ENCODE peak calls at places on chromosomes 1 and 21, in nine cellular contexts. F, T, E, B, X, Q, V, Y and O are unnamed samples.

GRCh38 chr1:2127181-2128145 is 67.1 kb downstream of the FAAP20 start:
- DNase-seq in F (no peak), T (no peak), E (no peak), B (no peak), X (no peak), Q (no peak), V (no peak), Y (no peak), O (peak)

GRCh38 chr1:147169840-147170674 is 2.2 kb downstream of the PRKAB2 start:
- DNase-seq in F (no peak), T (no peak), E (no peak), B (no peak), X (no peak), Q (no peak), V (no peak), Y (no peak), O (no peak)

GRCh38 chr1:54949971-54950360 is 30.5 kb upstream of the TMEM61 start:
- DNase-seq in F (no peak), T (no peak), E (no peak), B (no peak), X (no peak), Q (no peak), V (no peak), Y (no peak), O (no peak)

GRCh38 chr1:30179942-30180543 is 543.3 kb downstream of the MATN1 start:
- DNase-seq in F (no peak), T (no peak), E (no peak), B (no peak), X (no peak), Q (no peak), V (no peak), Y (no peak), O (no peak)

GRCh38 chr1:205591522-205592351 is 40.1 kb downstream of the ELK4 start:
- DNase-seq in F (peak), T (peak), E (peak), B (peak), X (peak), Q (peak), V (peak), Y (peak), O (peak)

GRCh38 chr1:34746785-34747637 is 7.8 kb upstream of the GJB5 start:
- DNase-seq in F (no peak), T (no peak), E (no peak), B (no peak), X (no peak), Q (no peak), V (peak), Y (no peak), O (no peak)

GRCh38 chr1:69967245-69967766 is 238.1 kb downstream of the LRRC40 start:
- DNase-seq in F (no peak), T (no peak), E (no peak), B (no peak), X (no peak), Q (no peak), V (no peak), Y (no peak), O (no peak)

GRCh38 chr1:168112673-168113305 is 23.9 kb downstream of the GPR161 start:
- DNase-seq in F (no peak), T (no peak), E (no peak), B (peak), X (no peak), Q (peak), V (no peak), Y (no peak), O (no peak)

GRCh38 chr1:54850082-54850730 is 36.8 kb downstream of the DHCR24 start:
- DNase-seq in F (no peak), T (no peak), E (no peak), B (no peak), X (no peak), Q (no peak), V (no peak), Y (no peak), O (no peak)

GRCh38 chr1:169572184-169572583 is 14.1 kb downstream of the F5 start:
- DNase-seq in F (no peak), T (no peak), E (no peak), B (no peak), X (no peak), Q (no peak), V (no peak), Y (no peak), O (no peak)

GRCh38 chr1:8419172-8419571 is 101.3 kb downstream of the SLC45A1 start:
- DNase-seq in F (no peak), T (no peak), E (no peak), B (no peak), X (no peak), Q (no peak), V (no peak), Y (no peak), O (no peak)

GRCh38 chr21:36706951-36707762 is 8.2 kb downstream of the SIM2 start:
- DNase-seq in F (no peak), T (no peak), E (no peak), B (no peak), X (no peak), Q (no peak), V (no peak), Y (no peak), O (peak)

GRCh38 chr1:6365047-6365446 is 28.5 kb downstream of the ACOT7 start:
- DNase-seq in F (no peak), T (no peak), E (no peak), B (no peak), X (no peak), Q (peak), V (no peak), Y (no peak), O (no peak)

GRCh38 chr1:235402457-235403200 is 35.4 kb downstream of the TBCE start:
- DNase-seq in F (no peak), T (no peak), E (no peak), B (no peak), X (peak), Q (no peak), V (no peak), Y (no peak), O (no peak)

GRCh38 chr1:19552291-19553010 is 67.1 kb upstream of the CAPZB start:
- DNase-seq in F (no peak), T (no peak), E (no peak), B (no peak), X (no peak), Q (no peak), V (no peak), Y (no peak), O (no peak)

GRCh38 chr1:242162179-242162578 is 163.3 kb upstream of the MAP1LC3C start:
- DNase-seq in F (no peak), T (no peak), E (no peak), B (no peak), X (no peak), Q (no peak), V (no peak), Y (no peak), O (no peak)

GRCh38 chr1:10539411-10540043 is 64.8 kb downstream of the PEX14 start:
- DNase-seq in F (no peak), T (no peak), E (no peak), B (no peak), X (no peak), Q (no peak), V (no peak), Y (no peak), O (no peak)

GRCh38 chr1:88311907-88312306 is 372.2 kb upstream of the PKN2 start:
- DNase-seq in F (no peak), T (no peak), E (no peak), B (no peak), X (no peak), Q (no peak), V (peak), Y (no peak), O (no peak)

GRCh38 chr1:209657140-209657879 is 5.1 kb upstream of the LAMB3 start:
- DNase-seq in F (no peak), T (no peak), E (no peak), B (no peak), X (peak), Q (no peak), V (no peak), Y (no peak), O (no peak)

GRCh38 chr1:42551150-42551549 is 88.1 kb downstream of the CCDC30 start:
- DNase-seq in F (no peak), T (no peak), E (no peak), B (no peak), X (no peak), Q (no peak), V (no peak), Y (no peak), O (no peak)

GRCh38 chr21:41726970-41727783 is 39.7 kb downstream of the RIPK4 start:
- DNase-seq in F (no peak), T (no peak), E (no peak), B (no peak), X (no peak), Q (no peak), V (no peak), Y (no peak), O (no peak)

GRCh38 chr1:178724734-178725602 is at the start of gene RALGPS2:
- DNase-seq in F (peak), T (peak), E (peak), B (peak), X (peak), Q (peak), V (peak), Y (peak), O (peak)

GRCh38 chr1:168833352-168833751 is 104.3 kb upstream of the DPT start:
- DNase-seq in F (no peak), T (no peak), E (no peak), B (no peak), X (no peak), Q (no peak), V (no peak), Y (no peak), O (no peak)

GRCh38 chr1:28983509-28984310 is 69.3 kb downstream of the EPB41 start:
- DNase-seq in F (no peak), T (peak), E (no peak), B (no peak), X (peak), Q (no peak), V (no peak), Y (no peak), O (no peak)

GRCh38 chr1:64861611-64862010 is 104.7 kb downstream of the JAK1 start:
- DNase-seq in F (no peak), T (peak), E (no peak), B (peak), X (no peak), Q (no peak), V (peak), Y (no peak), O (no peak)

GRCh38 chr1:58887059-58887458 is 103.2 kb upstream of the JUN start:
- DNase-seq in F (no peak), T (no peak), E (no peak), B (no peak), X (no peak), Q (no peak), V (no peak), Y (no peak), O (no peak)

GRCh38 chr1:6224733-6225132 is 11.0 kb downstream of the ICMT start:
- DNase-seq in F (no peak), T (no peak), E (no peak), B (no peak), X (no peak), Q (no peak), V (no peak), Y (no peak), O (no peak)